ENCODE peak calls at places on chromosomes 1 and 21, in five cellular contexts. X is H1, W is NT2/D1, S is HepG2, J is GM12878. C is an unnamed sample.

GRCh38 chr21:41411449-41412089 is 14.5 kb upstream of the MX1 start:
- DNase-seq in S (peak; percentile 9), W (no peak), J (peak; percentile 40), X (peak; percentile 60), C (no peak)

GRCh38 chr1:179883739-179884138 is 1.7 kb downstream of the TOR1AIP1 start:
- DNase-seq in S (peak; percentile 45), W (no peak), X (no peak), J (peak; percentile 56), C (peak; percentile 20)

GRCh38 chr1:53626576-53626975 is 112.4 kb downstream of the GLIS1 start:
- DNase-seq in X (peak; percentile 38), J (no peak), S (no peak), W (no peak), C (no peak)

GRCh38 chr1:60637651-60638050 is 444.7 kb upstream of the NFIA start:
- DNase-seq in W (no peak), J (no peak), S (no peak), X (no peak), C (no peak)

GRCh38 chr1:51877434-51878306 is 857 bp downstream of the NRDC start:
- DNase-seq in S (no peak), J (no peak), W (peak; percentile 22), X (no peak), C (peak; percentile 12)

GRCh38 chr21:43676391-43676790 is 17.0 kb downstream of the RRP1B start:
- DNase-seq in J (no peak), S (no peak), X (no peak), W (no peak), C (no peak)

GRCh38 chr1:119285482-119285881 is 83.1 kb upstream of the HAO2 start:
- DNase-seq in X (no peak), W (peak; percentile 38), S (no peak), J (no peak), C (no peak)

GRCh38 chr21:15062566-15062965 is 2.2 kb downstream of the NRIP1 start:
- DNase-seq in S (no peak), X (no peak), W (no peak), J (no peak), C (no peak)

GRCh38 chr1:115797491-115797890 is 29.0 kb upstream of the CASQ2 start:
- DNase-seq in W (no peak), X (no peak), S (no peak), J (no peak), C (no peak)

GRCh38 chr1:231683439-231684165 is 57.0 kb downstream of the DISC1 start:
- DNase-seq in X (no peak), J (no peak), W (no peak), S (no peak), C (no peak)

GRCh38 chr1:3727042-3727824 is 25.0 kb upstream of the CCDC27 start:
- DNase-seq in X (peak; percentile 83), J (no peak), S (no peak), W (no peak), C (peak; percentile 53)

GRCh38 chr1:204619721-204620120 is 65.8 kb downstream of the LRRN2 start:
- DNase-seq in S (no peak), W (no peak), J (no peak), X (no peak), C (no peak)

GRCh38 chr1:96722161-96722908 is 751 bp downstream of the PTBP2 start:
- DNase-seq in J (no peak), S (peak; percentile 7), W (peak; percentile 30), X (peak; percentile 81), C (peak; percentile 69)

GRCh38 chr1:26181586-26182371 is 4.5 kb downstream of the CNKSR1 start:
- DNase-seq in S (no peak), W (no peak), X (no peak), J (no peak), C (no peak)

GRCh38 chr1:81867235-81867634 is 66.5 kb downstream of the ADGRL2 start:
- DNase-seq in J (no peak), W (no peak), S (no peak), X (no peak), C (no peak)

GRCh38 chr1:247681288-247681897 is 1.9 kb upstream of the OR13G1 start:
- DNase-seq in S (peak; percentile 38), X (peak; percentile 68), J (no peak), W (peak; percentile 89), C (peak; percentile 34)

GRCh38 chr1:219067350-219067712 is 106.3 kb upstream of the LYPLAL1 start:
- DNase-seq in J (no peak), S (no peak), W (no peak), X (no peak), C (no peak)

GRCh38 chr1:89603651-89604413 is 29.1 kb upstream of the LRRC8C start:
- DNase-seq in X (no peak), W (no peak), S (no peak), J (no peak), C (no peak)

GRCh38 chr1:236895665-236896387 is 100.7 kb downstream of the MTR start:
- DNase-seq in W (no peak), S (no peak), J (no peak), X (no peak), C (no peak)

GRCh38 chr1:226638001-226638601 is 89.5 kb downstream of the STUM start:
- DNase-seq in S (no peak), W (no peak), J (no peak), X (no peak), C (no peak)

GRCh38 chr1:170856455-170856854 is 78.9 kb upstream of the MROH9 start:
- DNase-seq in X (no peak), W (no peak), J (no peak), S (no peak), C (no peak)

GRCh38 chr1:7047866-7048265 is 262.6 kb downstream of the CAMTA1 start:
- DNase-seq in X (no peak), W (no peak), J (no peak), S (no peak), C (no peak)

GRCh38 chr1:41683681-41684500 is 199.4 kb upstream of the EDN2 start:
- DNase-seq in J (no peak), W (no peak), S (no peak), X (no peak), C (no peak)

GRCh38 chr21:41926068-41926806 is 27.6 kb downstream of the C2CD2 start:
- DNase-seq in S (peak; percentile 60), J (peak; percentile 68), W (peak; percentile 54), X (no peak), C (no peak)

GRCh38 chr1:8551613-8552093 is 233.7 kb downstream of the SLC45A1 start:
- DNase-seq in S (peak; percentile 68), X (no peak), J (no peak), W (no peak), C (no peak)

GRCh38 chr21:34192646-34193285 is 119.4 kb downstream of the MRPS6 start:
- DNase-seq in W (no peak), J (peak; percentile 35), X (no peak), S (no peak), C (no peak)

GRCh38 chr1:96234299-96234698 is 487.3 kb upstream of the PTBP2 start:
- DNase-seq in W (peak; percentile 16), S (peak; percentile 2), J (no peak), X (no peak), C (peak; percentile 36)

GRCh38 chr1:94236021-94236491 is 1.3 kb downstream of the ARHGAP29 start:
- DNase-seq in W (no peak), X (no peak), J (no peak), S (no peak), C (peak; percentile 21)

GRCh38 chr1:38213720-38214367 is 167.3 kb upstream of the POU3F1 start:
- DNase-seq in W (no peak), X (no peak), J (no peak), S (no peak), C (no peak)

GRCh38 chr1:94783342-94784264 is 36.6 kb upstream of the SLC44A3 start:
- DNase-seq in S (no peak), W (no peak), X (no peak), J (no peak), C (peak; percentile 26)

GRCh38 chr1:33014464-33015170 is 22.1 kb downstream of the AK2 start:
- DNase-seq in S (no peak), X (no peak), W (no peak), J (no peak), C (no peak)
- TF ChIP-seq SUZ12 in S (no peak), X (no peak), W (no peak), J (no peak), C (no peak)

GRCh38 chr21:24023402-24023801 is 1583.9 kb downstream of the MRPL39 start:
- DNase-seq in X (no peak), S (no peak), J (no peak), W (no peak), C (no peak)
- TF ChIP-seq SUZ12 in X (no peak), S (no peak), J (no peak), W (no peak), C (no peak)

GRCh38 chr1:65149391-65149729 is 1.4 kb downstream of the AK4 start:
- DNase-seq in X (no peak), W (peak; percentile 93), S (no peak), J (no peak), C (no peak)

GRCh38 chr1:65147424-65148177 is 402 bp upstream of the AK4 start:
- DNase-seq in S (no peak), W (no peak), X (peak; percentile 67), J (no peak), C (peak; percentile 76)

GRCh38 chr1:65149753-65150463 is 1.9 kb downstream of the AK4 start:
- DNase-seq in W (no peak), X (no peak), S (no peak), J (no peak), C (no peak)

GRCh38 chr1:65148548-65149390 is 766 bp downstream of the AK4 start:
- DNase-seq in S (no peak), X (peak; percentile 83), W (peak; percentile 43), J (peak; percentile 45), C (peak; percentile 75)

DNA sequence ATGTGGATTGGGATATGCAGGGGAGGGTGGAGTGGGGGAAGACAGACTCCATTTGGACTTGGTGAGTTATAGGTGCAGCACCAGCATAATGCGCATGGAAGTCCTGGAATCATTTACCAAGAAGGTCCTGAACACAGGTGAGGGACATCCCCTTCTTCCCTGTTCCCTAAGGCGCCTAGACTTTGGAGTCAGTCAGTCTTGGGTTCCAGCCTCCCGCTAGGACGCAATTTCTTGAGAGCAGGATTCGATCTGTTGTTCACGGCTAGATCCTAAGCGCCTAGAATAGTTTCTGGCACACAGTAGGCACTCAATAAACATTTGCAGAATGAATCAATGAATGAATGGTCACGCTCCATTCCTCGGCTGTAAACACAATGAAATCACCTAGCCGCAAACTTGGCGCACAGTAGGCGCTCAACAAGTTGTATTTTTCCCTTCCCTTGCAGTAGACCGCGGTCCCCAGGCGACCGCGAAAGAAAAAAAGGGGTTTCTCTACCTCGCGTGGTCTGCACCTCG is 1.0 kb upstream of the AK4 start:
- DNase-seq in W (no peak), J (no peak), X (no peak), S (no peak), C (no peak)
- TF ChIP-seq SUZ12 in W (peak; percentile 64), J (no peak), X (no peak), S (no peak), C (no peak)

GRCh38 chr1:9589144-9589718 is 520 bp downstream of the TMEM201 start:
- DNase-seq in S (no peak), X (peak; percentile 73), J (no peak), W (no peak), C (peak; percentile 23)
- TF ChIP-seq SUZ12 in S (no peak), X (no peak), J (no peak), W (no peak), C (no peak)

GRCh38 chr1:87508247-87508646 is 179.6 kb downstream of the LMO4 start:
- DNase-seq in J (no peak), X (no peak), W (no peak), S (no peak), C (no peak)
- TF ChIP-seq SUZ12 in J (no peak), X (no peak), W (no peak), S (no peak), C (no peak)